ENCODE peak calls at places on chromosome 15, in five cellular contexts. J, I, R, S and T are unnamed samples.

GRCh38 chr15:78206326-78207109 is 27.8 kb downstream of the ACSBG1 start:
- DNase-seq in I (no peak), S (no peak), J (no peak), R (no peak), T (no peak)

GRCh38 chr15:81372571-81372970 is 1.4 kb downstream of the TMC3 start:
- DNase-seq in R (no peak), J (no peak), I (no peak), S (no peak), T (no peak)

GRCh38 chr15:101026686-101027272 is 107.6 kb downstream of the LRRK1 start:
- DNase-seq in I (no peak), R (peak), J (no peak), S (no peak), T (no peak)

GRCh38 chr15:72511536-72511935 is 37.4 kb downstream of the ARIH1 start:
- DNase-seq in S (no peak), I (no peak), R (no peak), J (no peak), T (no peak)

GRCh38 chr15:100131321-100132224 is 210.2 kb downstream of the ADAMTS17 start:
- DNase-seq in J (no peak), I (no peak), R (peak), S (peak), T (peak)

GRCh38 chr15:76245072-76245610 is 66.1 kb downstream of the ETFA start:
- DNase-seq in S (no peak), R (no peak), I (no peak), J (no peak), T (no peak)

GRCh38 chr15:35136552-35136951 is 51.5 kb upstream of the NANOGP8 start:
- DNase-seq in R (no peak), S (no peak), J (no peak), I (no peak), T (no peak)

GRCh38 chr15:63941698-63942465 is 104.4 kb downstream of the DAPK2 start:
- DNase-seq in I (no peak), J (no peak), R (no peak), S (no peak), T (no peak)

GRCh38 chr15:88218557-88219214 is 37.9 kb downstream of the NTRK3 start:
- DNase-seq in J (no peak), R (no peak), S (no peak), I (no peak), T (no peak)

GRCh38 chr15:57323806-57324589 is 52.3 kb upstream of the CGNL1 start:
- DNase-seq in I (no peak), J (no peak), S (peak), R (no peak), T (no peak)

GRCh38 chr15:91316123-91316522 is 216.1 kb downstream of the SV2B start:
- DNase-seq in S (no peak), R (no peak), I (no peak), J (no peak), T (no peak)

GRCh38 chr15:34064443-34064842 is 25.4 kb upstream of the AVEN start:
- DNase-seq in S (no peak), J (no peak), R (no peak), I (no peak), T (no peak)

GRCh38 chr15:40358492-40359353 is 704 bp downstream of the DISP2 start:
- DNase-seq in J (no peak), R (peak), I (no peak), S (peak), T (no peak)

GRCh38 chr15:64412216-64412615 is 24.6 kb downstream of the TRIP4 start:
- DNase-seq in I (no peak), J (no peak), R (no peak), S (no peak), T (no peak)

GRCh38 chr15:29888651-29889050 is 66.4 kb upstream of the TJP1 start:
- DNase-seq in J (no peak), R (no peak), I (no peak), S (no peak), T (peak)

GRCh38 chr15:37017031-37017625 is 83.2 kb downstream of the MEIS2 start:
- DNase-seq in I (no peak), R (no peak), J (no peak), S (no peak), T (no peak)

GRCh38 chr15:48930735-48931134 is 33.0 kb downstream of the SHC4 start:
- DNase-seq in J (no peak), R (no peak), I (no peak), S (no peak), T (no peak)

GRCh38 chr15:41022487-41023090 is 69.3 kb downstream of the CHAC1 start:
- DNase-seq in J (no peak), S (peak), R (peak), I (no peak), T (peak)

GRCh38 chr15:91302588-91303439 is 202.8 kb downstream of the SV2B start:
- DNase-seq in R (peak), J (no peak), S (peak), I (no peak), T (peak)

GRCh38 chr15:51830279-51830806 is 890 bp downstream of the TMOD3 start:
- DNase-seq in J (no peak), I (no peak), R (no peak), S (no peak), T (no peak)

GRCh38 chr15:52733696-52734255 is 54.6 kb upstream of the ATOSA start:
- DNase-seq in S (no peak), J (no peak), I (no peak), R (no peak), T (no peak)

GRCh38 chr15:41921167-41921566 is 27.3 kb upstream of the SPTBN5 start:
- DNase-seq in I (no peak), R (no peak), J (no peak), S (no peak), T (no peak)

GRCh38 chr15:65653781-65654521 is 32.2 kb downstream of the SLC24A1 start:
- DNase-seq in R (no peak), J (no peak), S (no peak), I (no peak), T (no peak)

GRCh38 chr15:64134322-64134829 is 17.2 kb upstream of the SNX22 start:
- DNase-seq in J (no peak), I (no peak), S (no peak), R (no peak), T (no peak)

GRCh38 chr15:57743424-57743823 is 36.9 kb downstream of the POLR2M start:
- DNase-seq in R (no peak), I (no peak), S (no peak), J (no peak), T (no peak)

GRCh38 chr15:48565560-48566482 is 79.7 kb downstream of the FBN1 start:
- DNase-seq in R (no peak), S (no peak), I (no peak), J (no peak), T (no peak)

GRCh38 chr15:70114226-70114625 is 16.5 kb upstream of the TLE3 start:
- DNase-seq in I (no peak), S (no peak), J (no peak), R (no peak), T (no peak)

GRCh38 chr15:65556622-65557021 is 26.4 kb downstream of the HACD3 start:
- DNase-seq in S (no peak), I (no peak), R (no peak), J (no peak), T (no peak)

GRCh38 chr15:49895337-49896223 is 223.5 kb downstream of the ATP8B4 start:
- DNase-seq in J (no peak), S (no peak), I (no peak), R (no peak), T (no peak)

GRCh38 chr15:66046751-66047150 is 177.5 kb downstream of the RAB11A start:
- DNase-seq in R (no peak), J (no peak), S (no peak), I (no peak), T (no peak)

GRCh38 chr15:57727031-57727430 is 20.5 kb downstream of the POLR2M start:
- DNase-seq in R (no peak), S (no peak), I (no peak), J (no peak), T (no peak)

GRCh38 chr15:60744826-60745225 is 265.9 kb upstream of the ICE2 start:
- DNase-seq in R (no peak), S (no peak), I (no peak), J (no peak), T (no peak)

GRCh38 chr15:38846351-38846750 is 281.7 kb upstream of the RASGRP1 start:
- DNase-seq in R (no peak), I (no peak), J (no peak), S (no peak), T (no peak)

GRCh38 chr15:87477759-87478687 is 778.5 kb downstream of the NTRK3 start:
- DNase-seq in J (no peak), S (peak), R (no peak), I (no peak), T (no peak)

DNA sequence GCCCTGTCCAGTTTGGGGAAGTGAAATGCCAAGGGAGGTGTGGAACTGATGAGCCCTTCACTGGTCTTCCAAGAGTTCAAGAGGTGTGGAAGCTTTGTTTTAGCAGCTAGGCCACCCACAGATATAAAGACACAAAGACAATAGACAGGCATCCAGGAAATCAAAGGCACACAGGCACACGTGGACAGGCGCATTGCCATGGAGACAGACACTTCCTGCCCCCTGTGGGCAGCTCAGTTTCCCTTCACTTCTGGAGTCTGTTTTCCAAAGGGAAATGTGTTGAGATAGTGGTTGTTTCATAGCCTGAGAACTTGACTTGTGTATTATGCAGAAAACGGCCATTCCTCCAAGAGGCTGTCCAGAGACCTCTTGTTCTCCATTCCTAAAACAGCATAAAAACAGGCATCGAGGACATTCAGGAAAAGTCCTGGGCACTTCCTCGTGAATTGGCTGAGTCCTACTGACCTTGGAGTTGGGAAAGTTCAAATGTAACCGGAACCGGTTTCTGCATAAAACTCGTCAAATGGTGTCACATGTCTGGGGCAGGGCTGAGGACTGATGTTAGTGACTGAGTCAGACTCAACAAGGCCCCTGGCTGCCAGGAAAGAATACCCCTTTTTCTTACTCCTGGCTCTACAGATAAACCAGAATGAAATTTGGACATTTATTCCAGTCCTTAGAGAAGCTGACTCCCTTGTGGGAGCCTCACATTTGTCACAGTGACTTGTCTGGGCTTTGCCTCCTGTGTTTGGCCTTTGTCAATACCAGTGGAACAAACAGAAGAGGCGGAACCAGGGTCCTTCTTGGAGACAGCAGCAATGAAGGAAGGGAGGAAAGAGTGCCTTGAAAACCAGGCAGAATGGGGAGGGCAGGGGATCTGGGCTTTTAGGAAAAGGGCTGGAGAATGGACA is 1.3 kb downstream of the ALPK3 start:
- DNase-seq in R (peak), S (no peak), J (no peak), I (no peak), T (no peak)
- TF ChIP-seq CTCF in R (no peak), S (no peak), J (no peak), I (no peak), T (no peak)

DNA sequence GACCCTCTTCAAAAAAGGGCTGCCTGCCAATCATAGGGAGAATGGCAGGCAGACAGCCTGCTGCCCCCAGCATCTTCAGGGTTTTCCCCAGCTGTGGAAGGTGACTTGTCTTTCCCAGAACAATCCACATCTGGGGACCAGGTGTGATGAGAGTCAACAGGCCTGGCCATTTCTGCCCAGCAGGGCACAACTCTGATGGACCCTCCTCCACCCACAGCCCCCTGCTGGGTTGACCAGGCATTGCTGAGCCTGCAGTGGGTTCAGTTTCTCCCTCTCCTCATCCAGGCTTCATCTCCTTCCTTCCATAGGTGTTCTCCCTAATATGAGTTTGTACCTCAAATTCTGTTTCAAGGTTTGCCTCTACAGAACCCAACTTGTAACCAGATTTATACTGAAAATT is 111.0 kb downstream of the MINAR1 start:
- DNase-seq in J (no peak), S (no peak), R (no peak), I (no peak), T (no peak)
- TF ChIP-seq CTCF in J (no peak), S (no peak), R (no peak), I (no peak), T (no peak)

DNA sequence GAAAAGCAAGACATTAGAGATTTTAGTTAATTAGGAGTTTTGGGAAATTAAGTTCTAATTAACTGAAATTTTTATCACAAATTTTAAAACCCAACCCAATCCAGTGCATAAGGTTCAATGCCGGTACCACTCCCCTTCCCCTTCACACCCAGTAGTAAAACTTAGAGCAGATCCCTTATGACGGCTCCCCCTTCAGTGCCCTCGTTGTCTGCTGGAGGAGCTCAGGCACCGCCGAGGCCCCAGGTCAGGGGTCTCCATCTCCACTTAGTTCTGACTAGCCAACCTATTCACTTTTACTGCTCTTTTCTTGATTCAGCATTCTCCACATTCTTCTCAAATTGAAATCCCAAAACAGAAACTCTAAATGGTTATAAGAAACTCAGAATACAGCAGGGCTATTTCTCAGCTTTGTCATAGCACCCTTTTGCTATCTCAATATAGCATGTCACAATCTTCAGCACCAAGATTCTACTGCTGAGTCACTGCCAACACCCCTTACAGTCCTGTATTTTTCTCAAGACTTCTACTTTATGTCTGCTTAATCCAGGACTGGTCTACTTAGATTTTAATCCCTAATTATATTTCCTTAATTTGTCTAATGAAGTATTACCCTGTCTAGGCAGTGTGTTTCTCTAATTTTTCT is 39.8 kb downstream of the TUBGCP4 start:
- DNase-seq in I (no peak), R (no peak), J (no peak), S (no peak), T (no peak)
- TF ChIP-seq CTCF in I (no peak), R (no peak), J (no peak), S (no peak), T (no peak)

GRCh38 chr15:56291741-56292140 is 48.1 kb upstream of the RFX7 start:
- DNase-seq in J (no peak), R (no peak), S (no peak), I (no peak), T (no peak)

GRCh38 chr15:56298723-56299122 is 55.0 kb upstream of the RFX7 start:
- DNase-seq in S (no peak), R (no peak), I (no peak), J (no peak), T (no peak)

GRCh38 chr15:56295433-56295832 is 51.8 kb upstream of the RFX7 start:
- DNase-seq in R (no peak), S (no peak), I (no peak), J (no peak), T (no peak)

GRCh38 chr15:56293495-56294292 is 50.0 kb upstream of the RFX7 start:
- DNase-seq in R (no peak), S (no peak), I (no peak), J (no peak), T (no peak)

DNA sequence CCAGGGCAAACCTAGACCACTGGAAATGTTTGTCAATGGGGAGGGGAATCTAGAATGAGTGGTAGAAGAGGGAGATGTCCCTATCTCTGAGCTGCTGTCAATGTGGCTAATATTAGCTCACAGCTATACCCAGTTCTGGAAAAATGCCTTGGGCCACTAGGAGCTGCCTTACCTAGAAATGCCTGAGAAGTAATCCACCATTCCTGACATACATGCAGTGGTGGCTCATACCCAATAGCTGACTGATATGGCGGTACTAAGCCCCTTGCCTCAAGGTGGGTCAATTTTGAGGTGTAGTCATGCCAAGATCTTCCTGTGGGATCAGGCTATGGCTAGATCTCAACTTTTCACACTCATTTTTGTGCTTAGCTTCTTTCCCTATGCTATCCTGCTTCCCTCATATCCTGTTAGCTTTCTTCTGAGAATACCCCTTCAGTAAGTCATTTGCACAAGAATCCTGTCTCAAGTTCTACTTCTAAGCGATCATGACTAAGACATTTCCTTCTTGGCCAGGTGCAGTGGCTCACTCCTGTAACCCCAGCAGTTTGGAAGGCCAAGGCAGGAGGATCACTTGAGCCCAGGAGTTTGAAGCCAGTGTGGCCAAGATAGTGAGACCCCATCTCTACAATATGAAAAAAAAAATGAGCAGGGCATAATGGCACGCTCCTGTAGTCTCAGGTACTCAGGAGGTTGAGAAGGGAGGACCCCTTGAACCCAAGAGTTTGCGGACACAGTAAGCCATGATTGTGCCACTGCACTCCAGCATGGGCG is 49.1 kb upstream of the RFX7 start:
- DNase-seq in R (no peak), J (no peak), S (no peak), I (no peak), T (no peak)
- TF ChIP-seq CTCF in R (no peak), J (no peak), S (no peak), I (no peak), T (no peak)